ENCODE peak calls at places on chromosomes 12 and 14, in ten cellular contexts. One of them, this sample, is unnamed.

GRCh38 chr12:91817512-91817911 is 328.1 kb downstream of the BTG1 start:
- DNase-seq in OCI-LY7: no peak
- DNase-seq in stomach: peak; percentile 50
- DNase-seq in GM12878: no peak
- DNase-seq in A673: no peak
- DNase-seq in keratinocyte: no peak
- DNase-seq in CD8-positive, alpha-beta T cell: no peak
- DNase-seq in fibroblast of mammary gland: peak; percentile 14
- DNase-seq in fibroblast of lung: peak; percentile 66
- DNase-seq in WERI-Rb-1: no peak
- DNase-seq in this sample: no peak

GRCh38 chr12:52434096-52434733 is at the start of gene KRT75:
- DNase-seq in OCI-LY7: no peak
- DNase-seq in A673: peak; percentile 10
- DNase-seq in fibroblast of lung: peak; percentile 68
- DNase-seq in stomach: no peak
- DNase-seq in CD8-positive, alpha-beta T cell: no peak
- DNase-seq in fibroblast of mammary gland: peak; percentile 43
- DNase-seq in keratinocyte: no peak
- DNase-seq in GM12878: no peak
- DNase-seq in WERI-Rb-1: no peak
- DNase-seq in this sample: no peak

GRCh38 chr14:20998674-20999366 is at the start of gene SLC39A2:
- DNase-seq in stomach: no peak
- DNase-seq in CD8-positive, alpha-beta T cell: no peak
- DNase-seq in GM12878: no peak
- DNase-seq in WERI-Rb-1: no peak
- DNase-seq in fibroblast of lung: peak; percentile 76
- DNase-seq in fibroblast of mammary gland: peak; percentile 80
- DNase-seq in keratinocyte: peak; percentile 52
- DNase-seq in OCI-LY7: no peak
- DNase-seq in A673: peak; percentile 84
- DNase-seq in this sample: peak; percentile 71

GRCh38 chr12:116381744-116382455 is 104.4 kb upstream of the MED13L start:
- DNase-seq in GM12878: no peak
- DNase-seq in CD8-positive, alpha-beta T cell: no peak
- DNase-seq in fibroblast of mammary gland: peak; percentile 98
- DNase-seq in keratinocyte: no peak
- DNase-seq in OCI-LY7: no peak
- DNase-seq in fibroblast of lung: peak; percentile 99
- DNase-seq in A673: peak; percentile 85
- DNase-seq in stomach: no peak
- DNase-seq in WERI-Rb-1: peak; percentile 40
- DNase-seq in this sample: peak; percentile 93

GRCh38 chr14:41663478-41663845 is 56.8 kb downstream of the LRFN5 start:
- DNase-seq in fibroblast of mammary gland: peak; percentile 33
- DNase-seq in WERI-Rb-1: no peak
- DNase-seq in keratinocyte: no peak
- DNase-seq in OCI-LY7: no peak
- DNase-seq in CD8-positive, alpha-beta T cell: no peak
- DNase-seq in GM12878: no peak
- DNase-seq in stomach: no peak
- DNase-seq in fibroblast of lung: peak; percentile 79
- DNase-seq in A673: peak; percentile 38
- DNase-seq in this sample: no peak

GRCh38 chr14:22478670-22479069 is 110.4 kb downstream of the DAD1 start:
- DNase-seq in fibroblast of lung: peak; percentile 41
- DNase-seq in WERI-Rb-1: no peak
- DNase-seq in CD8-positive, alpha-beta T cell: no peak
- DNase-seq in stomach: no peak
- DNase-seq in OCI-LY7: no peak
- DNase-seq in fibroblast of mammary gland: peak; percentile 22
- DNase-seq in GM12878: no peak
- DNase-seq in A673: peak; percentile 95
- DNase-seq in keratinocyte: no peak
- DNase-seq in this sample: no peak

GRCh38 chr14:73567951-73568885 is 795 bp upstream of the ACOT2 start:
- DNase-seq in fibroblast of mammary gland: peak; percentile 61
- DNase-seq in keratinocyte: no peak
- DNase-seq in stomach: no peak
- DNase-seq in WERI-Rb-1: no peak
- DNase-seq in CD8-positive, alpha-beta T cell: no peak
- DNase-seq in OCI-LY7: no peak
- DNase-seq in GM12878: no peak
- DNase-seq in fibroblast of lung: peak; percentile 71
- DNase-seq in A673: no peak
- DNase-seq in this sample: peak; percentile 27

GRCh38 chr12:9651265-9651729 is 18.2 kb upstream of the CLEC2D start:
- DNase-seq in fibroblast of mammary gland: peak; percentile 76
- DNase-seq in CD8-positive, alpha-beta T cell: no peak
- DNase-seq in fibroblast of lung: peak; percentile 86
- DNase-seq in OCI-LY7: peak; percentile 60
- DNase-seq in WERI-Rb-1: no peak
- DNase-seq in keratinocyte: no peak
- DNase-seq in stomach: no peak
- DNase-seq in A673: no peak
- DNase-seq in GM12878: no peak
- DNase-seq in this sample: peak; percentile 56

GRCh38 chr12:2824541-2824940 is 10.3 kb downstream of the NRIP2 start:
- DNase-seq in GM12878: no peak
- DNase-seq in fibroblast of lung: peak; percentile 70
- DNase-seq in fibroblast of mammary gland: peak; percentile 27
- DNase-seq in OCI-LY7: no peak
- DNase-seq in keratinocyte: no peak
- DNase-seq in stomach: no peak
- DNase-seq in A673: no peak
- DNase-seq in WERI-Rb-1: no peak
- DNase-seq in CD8-positive, alpha-beta T cell: no peak
- DNase-seq in this sample: no peak

GRCh38 chr12:12508612-12509011 is 54.1 kb downstream of the DUSP16 start:
- DNase-seq in keratinocyte: no peak
- DNase-seq in WERI-Rb-1: no peak
- DNase-seq in A673: no peak
- DNase-seq in OCI-LY7: no peak
- DNase-seq in stomach: no peak
- DNase-seq in CD8-positive, alpha-beta T cell: no peak
- DNase-seq in fibroblast of mammary gland: peak; percentile 77
- DNase-seq in GM12878: no peak
- DNase-seq in fibroblast of lung: no peak
- DNase-seq in this sample: peak; percentile 72

GRCh38 chr14:88013750-88014349 is 8.9 kb downstream of the GPR65 start:
- DNase-seq in WERI-Rb-1: peak; percentile 70
- DNase-seq in keratinocyte: no peak
- DNase-seq in CD8-positive, alpha-beta T cell: no peak
- DNase-seq in fibroblast of mammary gland: peak; percentile 72
- DNase-seq in stomach: peak; percentile 74
- DNase-seq in A673: peak; percentile 76
- DNase-seq in GM12878: no peak
- DNase-seq in fibroblast of lung: peak; percentile 58
- DNase-seq in OCI-LY7: peak; percentile 59
- DNase-seq in this sample: peak; percentile 67

GRCh38 chr14:99080306-99080705 is 191.7 kb downstream of the BCL11B start:
- DNase-seq in OCI-LY7: no peak
- DNase-seq in keratinocyte: no peak
- DNase-seq in GM12878: no peak
- DNase-seq in A673: no peak
- DNase-seq in fibroblast of lung: no peak
- DNase-seq in WERI-Rb-1: no peak
- DNase-seq in fibroblast of mammary gland: no peak
- DNase-seq in stomach: no peak
- DNase-seq in CD8-positive, alpha-beta T cell: no peak
- DNase-seq in this sample: no peak

GRCh38 chr12:57332646-57333312 is 81.8 kb upstream of the STAC3 start:
- DNase-seq in OCI-LY7: no peak
- DNase-seq in CD8-positive, alpha-beta T cell: no peak
- DNase-seq in WERI-Rb-1: no peak
- DNase-seq in fibroblast of mammary gland: peak; percentile 59
- DNase-seq in stomach: no peak
- DNase-seq in keratinocyte: no peak
- DNase-seq in GM12878: no peak
- DNase-seq in fibroblast of lung: peak; percentile 35
- DNase-seq in A673: no peak
- DNase-seq in this sample: no peak

GRCh38 chr12:88793091-88793490 is 212.8 kb upstream of the KITLG start:
- DNase-seq in fibroblast of mammary gland: peak; percentile 60
- DNase-seq in WERI-Rb-1: no peak
- DNase-seq in GM12878: no peak
- DNase-seq in keratinocyte: no peak
- DNase-seq in CD8-positive, alpha-beta T cell: no peak
- DNase-seq in OCI-LY7: no peak
- DNase-seq in fibroblast of lung: peak; percentile 50
- DNase-seq in stomach: no peak
- DNase-seq in A673: no peak
- DNase-seq in this sample: peak; percentile 10

DNA sequence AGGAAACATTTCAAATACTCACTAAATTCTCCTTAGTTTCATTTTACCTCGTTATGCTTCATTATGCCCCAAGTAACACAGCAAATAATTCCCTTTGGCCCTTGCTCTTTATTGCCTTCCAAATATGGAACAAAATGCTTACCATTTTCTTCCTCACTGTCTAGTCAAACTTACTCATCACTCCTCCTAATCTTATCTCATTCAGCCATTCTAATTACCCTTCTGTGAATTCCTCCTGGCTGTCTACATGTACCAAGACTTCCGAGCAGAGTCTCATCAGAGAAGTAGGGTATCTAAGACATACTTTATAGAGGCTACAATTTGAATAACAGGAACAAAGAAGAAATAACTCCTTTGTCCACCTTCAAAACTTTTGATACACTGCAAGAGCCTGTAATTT is 292.2 kb upstream of the CLEC14A start:
- DNase-seq in CD8-positive, alpha-beta T cell: no peak
- DNase-seq in fibroblast of lung: peak; percentile 33
- DNase-seq in keratinocyte: no peak
- DNase-seq in OCI-LY7: no peak
- DNase-seq in stomach: no peak
- DNase-seq in fibroblast of mammary gland: no peak
- DNase-seq in GM12878: no peak
- DNase-seq in A673: peak; percentile 53
- DNase-seq in WERI-Rb-1: no peak
- DNase-seq in this sample: no peak
- TF ChIP-seq CTCF in CD8-positive, alpha-beta T cell: no peak
- TF ChIP-seq CTCF in fibroblast of lung: no peak
- TF ChIP-seq CTCF in keratinocyte: no peak
- TF ChIP-seq CTCF in OCI-LY7: no peak
- TF ChIP-seq CTCF in stomach: no peak
- TF ChIP-seq CTCF in fibroblast of mammary gland: no peak
- TF ChIP-seq CTCF in GM12878: no peak
- TF ChIP-seq CTCF in A673: no peak
- TF ChIP-seq CTCF in WERI-Rb-1: no peak
- TF ChIP-seq CTCF in this sample: no peak

DNA sequence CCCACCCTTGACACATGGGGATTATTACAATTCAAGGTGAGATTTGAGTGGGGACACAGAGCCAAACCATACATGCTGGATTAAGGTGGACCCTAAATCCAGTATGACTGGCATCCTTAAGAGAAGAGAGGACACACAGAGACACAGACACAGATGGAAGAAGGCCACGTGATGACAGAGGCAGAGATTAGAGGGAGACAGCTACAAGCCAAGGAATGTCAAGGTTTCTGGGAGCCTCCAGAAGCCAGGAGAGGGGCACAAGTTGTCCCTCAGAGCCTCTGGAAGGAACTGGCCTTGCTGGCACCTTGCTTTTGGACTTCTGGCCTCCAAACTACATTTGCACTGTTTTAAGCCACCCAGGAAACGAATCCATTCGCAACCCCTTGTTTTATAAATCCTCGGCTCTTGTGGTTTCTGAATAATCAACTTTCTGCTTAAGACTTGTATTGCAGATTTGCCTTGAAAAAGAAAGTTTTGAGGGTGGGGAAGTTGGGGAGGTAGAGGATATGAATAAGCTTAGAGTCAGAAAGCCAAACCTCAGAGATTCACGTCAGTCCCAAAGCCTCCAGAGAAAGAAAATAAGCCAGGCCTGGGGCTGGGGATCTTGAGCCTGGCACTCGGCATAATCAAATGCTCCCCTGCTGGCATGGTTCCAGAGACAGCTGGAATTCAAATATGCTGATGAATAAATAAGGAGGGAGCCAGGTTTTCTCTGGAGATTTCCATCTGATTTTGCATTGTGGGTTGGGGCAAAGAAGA is 224.2 kb upstream of the PWP1 start:
- DNase-seq in OCI-LY7: no peak
- DNase-seq in keratinocyte: peak; percentile 40
- DNase-seq in stomach: no peak
- DNase-seq in A673: peak; percentile 52
- DNase-seq in fibroblast of mammary gland: peak; percentile 94
- DNase-seq in fibroblast of lung: peak; percentile 91
- DNase-seq in GM12878: no peak
- DNase-seq in CD8-positive, alpha-beta T cell: no peak
- DNase-seq in WERI-Rb-1: no peak
- DNase-seq in this sample: peak; percentile 17
- H3K4me3 ChIP-seq in OCI-LY7: no peak overlapping the region
- H3K4me3 ChIP-seq in keratinocyte: no peak overlapping the region
- H3K4me3 ChIP-seq in stomach: no peak overlapping the region
- H3K4me3 ChIP-seq in A673: no peak overlapping the region
- H3K4me3 ChIP-seq in fibroblast of mammary gland: no peak overlapping the region
- H3K4me3 ChIP-seq in fibroblast of lung: no peak overlapping the region
- H3K4me3 ChIP-seq in GM12878: no peak overlapping the region
- H3K4me3 ChIP-seq in CD8-positive, alpha-beta T cell: no peak overlapping the region
- H3K4me3 ChIP-seq in WERI-Rb-1: no peak overlapping the region
- H3K4me3 ChIP-seq in this sample: no peak overlapping the region

DNA sequence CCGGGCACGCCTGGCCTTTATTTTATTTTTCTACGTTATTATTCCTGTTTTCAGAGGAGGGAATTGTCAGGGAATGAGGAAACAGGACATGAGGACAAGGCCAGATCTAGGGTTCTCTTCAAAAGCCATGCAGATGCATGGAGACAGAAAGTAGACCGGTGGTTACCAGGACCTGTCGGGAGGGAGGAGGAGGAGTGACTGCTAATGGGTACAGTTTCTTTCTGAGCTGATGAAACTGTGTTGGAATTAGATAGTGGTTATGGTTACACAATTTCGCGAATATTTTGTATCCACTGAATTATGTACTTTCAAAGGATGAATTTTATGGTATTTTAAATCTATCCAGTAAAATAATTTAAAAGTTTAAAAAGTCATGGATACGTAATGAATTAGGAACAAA is 11.3 kb downstream of the ZNF839 start:
- DNase-seq in A673: no peak
- DNase-seq in stomach: no peak
- DNase-seq in WERI-Rb-1: no peak
- DNase-seq in CD8-positive, alpha-beta T cell: no peak
- DNase-seq in keratinocyte: no peak
- DNase-seq in OCI-LY7: no peak
- DNase-seq in fibroblast of mammary gland: no peak
- DNase-seq in fibroblast of lung: no peak
- DNase-seq in GM12878: no peak
- DNase-seq in this sample: no peak
- TF ChIP-seq CTCF in A673: no peak
- TF ChIP-seq CTCF in stomach: no peak
- TF ChIP-seq CTCF in WERI-Rb-1: no peak
- TF ChIP-seq CTCF in CD8-positive, alpha-beta T cell: no peak
- TF ChIP-seq CTCF in keratinocyte: no peak
- TF ChIP-seq CTCF in OCI-LY7: no peak
- TF ChIP-seq CTCF in fibroblast of mammary gland: no peak
- TF ChIP-seq CTCF in fibroblast of lung: no peak
- TF ChIP-seq CTCF in GM12878: no peak
- TF ChIP-seq CTCF in this sample: no peak

GRCh38 chr12:7091171-7091570 is 1.1 kb downstream of the C1R start:
- DNase-seq in CD8-positive, alpha-beta T cell: no peak
- DNase-seq in fibroblast of mammary gland: no peak
- DNase-seq in A673: no peak
- DNase-seq in keratinocyte: no peak
- DNase-seq in GM12878: no peak
- DNase-seq in OCI-LY7: no peak
- DNase-seq in WERI-Rb-1: no peak
- DNase-seq in fibroblast of lung: no peak
- DNase-seq in stomach: no peak
- DNase-seq in this sample: no peak
- H3K4me3 ChIP-seq in CD8-positive, alpha-beta T cell: no peak overlapping the region
- H3K4me3 ChIP-seq in fibroblast of mammary gland: peak overlapping the region; percentile 60
- H3K4me3 ChIP-seq in A673: no peak overlapping the region
- H3K4me3 ChIP-seq in keratinocyte: no peak overlapping the region
- H3K4me3 ChIP-seq in GM12878: no peak overlapping the region
- H3K4me3 ChIP-seq in OCI-LY7: no peak overlapping the region
- H3K4me3 ChIP-seq in WERI-Rb-1: no peak overlapping the region
- H3K4me3 ChIP-seq in fibroblast of lung: peak overlapping the region; percentile 67
- H3K4me3 ChIP-seq in stomach: peak overlapping the region; percentile 52
- H3K4me3 ChIP-seq in this sample: peak overlapping the region; percentile 67

This sample was measured in fibroblast of villous mesenchyme.